ENCODE peak calls at places on chromosomes 12 and 14, in six cellular contexts. P is activated CD4-positive, alpha-beta T cell treated with anti-CD3 and anti-CD28 coated beads, Interleukin-2, amount 50 U/mL, for 1 hour; B is CD8-positive, alpha-beta memory T cell; Q is stimulated activated CD4-positive, alpha-beta T cell treated with anti-CD3 and anti-CD28 coated beads, Interleukin-1b, Interleukin-23, amount 100 ng/mL, for 4 hours; D is cortex of kidney; V is GM04504. N is an unnamed sample.
A peak's percentile ranks its signal among the peaks of the same experiment; 100 is the strongest.

GRCh38 chr14:56199095-56199975 is 81.1 kb downstream of the PELI2 start:
- DNase-seq in Q (no peak), B (no peak), V (peak; percentile 91), D (no peak), P (no peak), N (no peak)

GRCh38 chr14:87805315-87805723 is 187.7 kb downstream of the GALC start:
- DNase-seq in D (no peak), P (peak; percentile 26), Q (peak; percentile 24), B (no peak), V (peak; percentile 35), N (peak; percentile 9)

GRCh38 chr12:79452906-79453305 is 237.9 kb downstream of the PAWR start:
- DNase-seq in Q (no peak), V (no peak), B (no peak), D (no peak), P (no peak), N (no peak)

GRCh38 chr12:69007858-69008314 is 74.9 kb upstream of the CPM start:
- DNase-seq in B (no peak), P (no peak), D (no peak), V (no peak), Q (no peak), N (no peak)

GRCh38 chr14:80003138-80003537 is 208.2 kb downstream of the DIO2 start:
- DNase-seq in V (no peak), P (no peak), D (no peak), B (no peak), Q (no peak), N (no peak)

GRCh38 chr14:24051162-24051788 is 534 bp upstream of the CARMIL3 start:
- DNase-seq in P (no peak), V (no peak), B (no peak), Q (no peak), D (no peak), N (no peak)

GRCh38 chr12:9378430-9378835 is 170.2 kb upstream of the PZP start:
- DNase-seq in Q (no peak), V (no peak), P (no peak), B (no peak), D (no peak), N (no peak)

GRCh38 chr12:67590122-67590795 is 58.3 kb upstream of the DYRK2 start:
- DNase-seq in D (no peak), P (peak; percentile 12), V (no peak), Q (peak; percentile 11), B (peak; percentile 51), N (no peak)

GRCh38 chr14:99891266-99891665 is 98.1 kb downstream of the EML1 start:
- DNase-seq in Q (no peak), B (no peak), D (no peak), V (no peak), P (no peak), N (no peak)

GRCh38 chr12:71791473-71792150 is 36.9 kb downstream of the RAB21 start:
- DNase-seq in Q (no peak), B (no peak), V (no peak), P (no peak), D (no peak), N (no peak)

GRCh38 chr14:100486025-100486828 is 101.0 kb downstream of the BEGAIN start:
- DNase-seq in D (no peak), Q (peak; percentile 34), P (peak; percentile 60), V (peak; percentile 87), B (peak; percentile 71), N (peak; percentile 41)

GRCh38 chr12:105227879-105228278 is 8.1 kb downstream of the APPL2 start:
- DNase-seq in P (no peak), D (no peak), B (no peak), Q (no peak), V (no peak), N (no peak)

GRCh38 chr12:11016937-11017336 is 5.5 kb downstream of the TAS2R19 start:
- DNase-seq in D (no peak), V (no peak), B (no peak), Q (no peak), P (no peak), N (no peak)